ENCODE peak calls at places on chromosomes 3 and 15, in nine cellular contexts. B is T-helper 1 cell, N is activated T-cell treated with anti-CD3 and anti-CD28 coated beads for 4 hours, K is cardiac fibroblast, U is esophagus squamous epithelium, J is AG10803, F is NCI-H2081, Q is T-cell, P is COR-L47. C is an unnamed sample.

GRCh38 chr15:74723754-74724334 is 1.5 kb downstream of the CYP1A1 start:
- DNase-seq in P (peak), N (no peak), F (peak), U (no peak), Q (no peak), B (no peak), J (peak), K (peak), C (no peak)

GRCh38 chr15:50109086-50109987 is 9.7 kb downstream of the ATP8B4 start:
- DNase-seq in U (no peak), K (peak), P (no peak), F (no peak), B (no peak), Q (no peak), N (no peak), J (no peak), C (no peak)

GRCh38 chr3:47540281-47540680 is 26.8 kb upstream of the ELP6 start:
- DNase-seq in P (no peak), N (no peak), U (no peak), J (peak), Q (no peak), B (no peak), F (no peak), K (no peak), C (no peak)

GRCh38 chr15:101269479-101270223 is 7.6 kb downstream of the SELENOS start:
- DNase-seq in F (no peak), U (no peak), P (no peak), N (no peak), K (peak), J (no peak), B (no peak), Q (no peak), C (no peak)

GRCh38 chr3:150666167-150666566 is 37.6 kb downstream of the ERICH6 start:
- DNase-seq in F (no peak), J (no peak), N (no peak), U (no peak), B (no peak), P (no peak), K (no peak), Q (no peak), C (no peak)

GRCh38 chr3:16993227-16993626 is 108.5 kb downstream of the PLCL2 start:
- DNase-seq in J (peak), N (no peak), B (no peak), K (peak), P (no peak), Q (no peak), U (no peak), F (no peak), C (no peak)

GRCh38 chr3:190130700-190131099 is 10.0 kb upstream of the P3H2 start:
- DNase-seq in F (no peak), Q (no peak), N (no peak), J (peak), K (peak), U (no peak), B (no peak), P (no peak), C (no peak)

GRCh38 chr3:11679964-11680363 is 36.2 kb upstream of the VGLL4 start:
- DNase-seq in Q (no peak), F (no peak), U (no peak), K (no peak), J (no peak), B (no peak), N (no peak), P (no peak), C (no peak)

GRCh38 chr3:87488725-87489124 is 212.3 kb upstream of the POU1F1 start:
- DNase-seq in U (no peak), F (no peak), J (peak), B (no peak), Q (no peak), N (no peak), K (no peak), P (no peak), C (no peak)

GRCh38 chr3:143207338-143207961 is 87.9 kb downstream of the CHST2 start:
- DNase-seq in B (no peak), U (no peak), K (peak), J (peak), N (no peak), F (no peak), P (no peak), Q (no peak), C (no peak)

GRCh38 chr3:132318451-132318850 is 1.2 kb downstream of the ACP3 start:
- DNase-seq in Q (no peak), N (no peak), K (peak), F (no peak), B (no peak), P (no peak), U (no peak), J (no peak), C (no peak)

GRCh38 chr3:70849911-70850699 is 537.7 kb upstream of the MDFIC2 start:
- DNase-seq in U (no peak), P (no peak), N (no peak), Q (no peak), B (no peak), J (peak), K (peak), F (no peak), C (no peak)

GRCh38 chr3:151016421-151016820 is 43.9 kb upstream of the CLRN1 start:
- DNase-seq in P (no peak), F (no peak), B (no peak), J (peak), Q (no peak), U (no peak), K (peak), N (no peak), C (no peak)

GRCh38 chr3:169138849-169139416 is 524.6 kb downstream of the MECOM start:
- DNase-seq in F (no peak), K (no peak), B (no peak), Q (no peak), J (no peak), U (no peak), P (no peak), N (no peak), C (no peak)

GRCh38 chr15:67085237-67085817 is 19.9 kb downstream of the SMAD3 start:
- DNase-seq in N (no peak), P (no peak), U (no peak), J (no peak), Q (no peak), K (no peak), F (no peak), B (no peak), C (no peak)

C was measured in naive B cell.